ENCODE peak calls at places on chromosome 20, in eight cellular contexts. N is C1 segment of cervical spinal cord; Y is neural crest cell; W is memory B cell; G is H54; I is naive thymus-derived CD8-positive, alpha-beta T cell; B is activated naive CD4-positive, alpha-beta T cell; U is stomach. O is an unnamed sample.

GRCh38 chr20:61436268-61436667 is 184.2 kb downstream of the CDH4 start:
- DNase-seq in W (no peak), G (peak; percentile 66), B (no peak), N (no peak), Y (no peak), I (no peak), U (no peak), O (peak; percentile 8)

GRCh38 chr20:62886709-62887058 is 25.1 kb upstream of the TCFL5 start:
- DNase-seq in I (no peak), W (no peak), B (no peak), Y (no peak), U (no peak), G (no peak), N (no peak), O (no peak)

GRCh38 chr20:42100137-42100704 is 482.0 kb upstream of the CHD6 start:
- DNase-seq in Y (no peak), N (no peak), W (no peak), U (no peak), B (no peak), G (no peak), I (no peak), O (no peak)

GRCh38 chr20:34622821-34623451 is 54.0 kb downstream of the PIGU start:
- DNase-seq in B (no peak), U (no peak), W (no peak), N (no peak), Y (no peak), G (no peak), I (no peak), O (no peak)

GRCh38 chr20:63522981-63523611 is 2.5 kb downstream of the PPDPF start:
- DNase-seq in N (no peak), W (no peak), I (no peak), U (no peak), B (no peak), Y (no peak), G (no peak), O (no peak)

GRCh38 chr20:35561268-35561667 is 19.4 kb downstream of the ERGIC3 start:
- DNase-seq in U (no peak), I (no peak), Y (peak; percentile 34), G (peak; percentile 69), N (no peak), W (peak; percentile 18), B (no peak), O (no peak)

GRCh38 chr20:47677314-47678129 is 107.8 kb downstream of the SULF2 start:
- DNase-seq in Y (peak; percentile 29), B (peak; percentile 19), G (peak; percentile 71), N (no peak), I (peak; percentile 24), W (peak; percentile 64), U (peak; percentile 64), O (peak; percentile 3)

GRCh38 chr20:45138451-45139300 is 14.4 kb upstream of the WFDC12 start:
- DNase-seq in I (no peak), Y (peak; percentile 50), B (peak; percentile 41), U (peak; percentile 62), W (peak; percentile 21), N (no peak), G (peak; percentile 35), O (peak; percentile 62)

GRCh38 chr20:62925420-62926228 is 681 bp downstream of the DIDO1 start:
- DNase-seq in W (peak; percentile 56), U (peak; percentile 45), I (peak; percentile 50), Y (peak; percentile 25), N (no peak), B (no peak), G (peak; percentile 37), O (no peak)

GRCh38 chr20:9458075-9458818 is 56.1 kb upstream of the LAMP5 start:
- DNase-seq in I (no peak), W (no peak), G (no peak), N (no peak), B (no peak), U (peak; percentile 27), Y (no peak), O (no peak)

GRCh38 chr20:944148-944547 is 28.0 kb upstream of the ANGPT4 start:
- DNase-seq in N (no peak), G (no peak), I (no peak), Y (no peak), B (no peak), W (no peak), U (no peak), O (no peak)

GRCh38 chr20:62159835-62160234 is 16.3 kb downstream of the SS18L1 start:
- DNase-seq in Y (no peak), N (peak; percentile 76), U (no peak), I (no peak), G (peak; percentile 50), B (no peak), W (no peak), O (peak; percentile 81)

GRCh38 chr20:63253438-63254236 is 626 bp downstream of the NKAIN4 start:
- DNase-seq in I (no peak), G (no peak), B (no peak), Y (peak; percentile 70), N (no peak), W (no peak), U (no peak), O (no peak)

GRCh38 chr20:1654994-1655393 is 2.6 kb downstream of the SIRPG start:
- DNase-seq in Y (no peak), B (no peak), G (no peak), I (no peak), W (no peak), U (no peak), N (no peak), O (no peak)

GRCh38 chr20:9059931-9060330 is 9.0 kb upstream of the PLCB4 start:
- DNase-seq in Y (no peak), U (no peak), B (no peak), G (no peak), I (no peak), N (no peak), W (no peak), O (no peak)

GRCh38 chr20:9609892-9610502 is 95.6 kb downstream of the LAMP5 start:
- DNase-seq in N (peak; percentile 67), I (no peak), U (peak; percentile 69), Y (peak; percentile 51), W (no peak), G (no peak), B (no peak), O (no peak)

GRCh38 chr20:31883829-31884228 is 13.4 kb downstream of the TTLL9 start:
- DNase-seq in B (no peak), U (no peak), N (no peak), I (no peak), G (no peak), Y (no peak), W (no peak), O (no peak)

GRCh38 chr20:49863666-49864065 is 51.0 kb downstream of the SLC9A8 start:
- DNase-seq in G (no peak), B (no peak), W (no peak), Y (no peak), U (no peak), N (peak; percentile 90), I (no peak), O (no peak)

GRCh38 chr20:14445310-14445709 is 107.9 kb upstream of the FLRT3 start:
- DNase-seq in W (no peak), B (no peak), N (no peak), I (no peak), Y (no peak), G (no peak), U (no peak), O (peak; percentile 46)

GRCh38 chr20:33686008-33686983 is at the start of gene E2F1:
- DNase-seq in Y (peak; percentile 100), I (peak; percentile 88), W (peak; percentile 94), B (peak; percentile 87), U (peak; percentile 98), N (peak; percentile 85), G (peak; percentile 98), O (peak; percentile 46)

GRCh38 chr20:52552181-52552872 is 360.7 kb upstream of the ZFP64 start:
- DNase-seq in B (no peak), U (no peak), G (no peak), W (no peak), I (no peak), Y (no peak), N (no peak), O (peak; percentile 58)

GRCh38 chr20:19631410-19631809 is 126.6 kb upstream of the RIN2 start:
- DNase-seq in U (peak; percentile 81), Y (no peak), I (no peak), B (no peak), N (no peak), W (no peak), G (no peak), O (no peak)

GRCh38 chr20:36624925-36625324 is 19.3 kb downstream of the RAB5IF start:
- DNase-seq in I (no peak), G (no peak), N (no peak), W (no peak), Y (no peak), U (no peak), B (no peak), O (no peak)

GRCh38 chr20:32707691-32708581 is 34.2 kb upstream of the C20orf203 start:
- DNase-seq in Y (no peak), W (no peak), G (no peak), I (no peak), U (no peak), B (no peak), N (no peak), O (no peak)

GRCh38 chr20:38790210-38791053 is 15.1 kb upstream of the PPP1R16B start:
- DNase-seq in U (no peak), N (peak; percentile 3), B (no peak), Y (peak; percentile 34), G (no peak), I (peak; percentile 20), W (peak; percentile 35), O (peak; percentile 44)

GRCh38 chr20:54146672-54147071 is 27.1 kb downstream of the CYP24A1 start:
- DNase-seq in W (no peak), N (no peak), G (no peak), I (no peak), B (no peak), Y (no peak), U (no peak), O (no peak)

GRCh38 chr20:25272223-25273000 is 24.5 kb downstream of the PYGB start:
- DNase-seq in G (no peak), W (no peak), Y (no peak), N (no peak), B (no peak), I (no peak), U (peak; percentile 9), O (no peak)

GRCh38 chr20:51862796-51863195 is 60.5 kb upstream of the SALL4 start:
- DNase-seq in B (no peak), Y (no peak), W (no peak), G (no peak), I (no peak), N (no peak), U (no peak), O (no peak)

GRCh38 chr20:63070301-63070625 is 63.5 kb upstream of the BHLHE23 start:
- DNase-seq in Y (no peak), I (no peak), W (no peak), G (no peak), B (no peak), U (no peak), N (no peak), O (no peak)

GRCh38 chr20:23308024-23308423 is 42.6 kb upstream of the NXT1 start:
- DNase-seq in N (no peak), U (no peak), G (no peak), I (no peak), W (no peak), Y (no peak), B (no peak), O (no peak)

GRCh38 chr20:31720486-31721407 is 1.9 kb downstream of the BCL2L1 start:
- DNase-seq in I (no peak), G (no peak), B (no peak), W (no peak), Y (no peak), U (peak; percentile 36), N (peak; percentile 43), O (no peak)

GRCh38 chr20:56859039-56859750 is 230.1 kb downstream of the TFAP2C start:
- DNase-seq in N (no peak), I (no peak), U (no peak), W (no peak), B (no peak), Y (no peak), G (no peak), O (no peak)